ENCODE peak calls at places on chromosomes 7 and 10, in eight cellular contexts. B is OCI-M1; P is GM20000; Q is activated effector memory CD4-positive, alpha-beta T cell treated with anti-CD3 and anti-CD28 coated beads, Interleukin-2, amount 50 U/mL, for 16 hours; M is cardiac muscle cell; D is uterus; T is posterior vena cava; S is CD4-positive, alpha-beta T cell. U is an unnamed sample.

GRCh38 chr7:44138698-44139097 is 2.4 kb downstream of the MYL7 start:
- DNase-seq in D (no peak), Q (no peak), P (no peak), B (no peak), T (no peak), S (no peak), M (peak), U (no peak)

GRCh38 chr7:101782886-101783285 is 34.5 kb upstream of the CUX1 start:
- DNase-seq in D (no peak), S (no peak), M (no peak), P (no peak), T (no peak), Q (no peak), B (no peak), U (no peak)

GRCh38 chr7:140623995-140624902 is 16.4 kb downstream of the DENND2A start:
- DNase-seq in T (no peak), M (peak), B (no peak), P (no peak), S (no peak), Q (peak), D (peak), U (no peak)

GRCh38 chr10:101032637-101033201 is 1.7 kb downstream of the SFXN3 start:
- DNase-seq in B (peak), D (peak), Q (peak), T (peak), S (peak), P (no peak), M (no peak), U (peak)

GRCh38 chr10:63431962-63432797 is 33.6 kb downstream of the JMJD1C start:
- DNase-seq in T (no peak), B (no peak), S (no peak), D (no peak), M (no peak), P (no peak), Q (no peak), U (no peak)

GRCh38 chr10:103564799-103565365 is 71.4 kb downstream of the NEURL1 start:
- DNase-seq in P (peak), B (peak), S (no peak), M (peak), D (no peak), T (no peak), Q (peak), U (peak)

GRCh38 chr7:23268167-23268566 is 21.6 kb downstream of the GPNMB start:
- DNase-seq in B (no peak), M (no peak), D (no peak), S (no peak), Q (no peak), T (no peak), P (no peak), U (no peak)

GRCh38 chr10:132882481-132882951 is 59.9 kb downstream of the CFAP46 start:
- DNase-seq in B (no peak), D (no peak), P (no peak), T (peak), Q (peak), M (no peak), S (no peak), U (no peak)

GRCh38 chr7:128783143-128783799 is 7.7 kb upstream of the OPN1SW start:
- DNase-seq in P (no peak), B (peak), D (peak), Q (no peak), M (peak), S (no peak), T (peak), U (no peak)

GRCh38 chr7:149867762-149868637 is 5.8 kb upstream of the ATP6V0E2 start:
- DNase-seq in M (no peak), S (no peak), Q (no peak), T (no peak), B (no peak), P (no peak), D (no peak), U (no peak)

GRCh38 chr7:50537417-50537816 is 27.8 kb downstream of the DDC start:
- DNase-seq in P (no peak), S (no peak), T (no peak), Q (no peak), M (no peak), B (no peak), D (no peak), U (no peak)

GRCh38 chr7:17320102-17320497 is 21.6 kb downstream of the AHR start:
- DNase-seq in T (no peak), S (no peak), D (no peak), Q (no peak), B (no peak), P (no peak), M (no peak), U (no peak)

GRCh38 chr7:46207931-46208634 is 287.0 kb upstream of the IGFBP3 start:
- DNase-seq in S (no peak), T (no peak), Q (no peak), D (no peak), M (no peak), B (no peak), P (no peak), U (no peak)

GRCh38 chr10:99370993-99371392 is 41.8 kb downstream of the CNNM1 start:
- DNase-seq in B (peak), S (no peak), M (peak), D (no peak), P (peak), Q (no peak), T (no peak), U (no peak)

GRCh38 chr7:99041526-99041925 is 102.4 kb downstream of the SMURF1 start:
- DNase-seq in Q (no peak), S (no peak), P (no peak), B (no peak), D (no peak), T (no peak), M (no peak), U (no peak)

GRCh38 chr10:45154481-45154880 is 153.8 kb downstream of the ZNF22 start:
- DNase-seq in T (no peak), M (no peak), P (no peak), B (no peak), Q (no peak), S (no peak), D (no peak), U (no peak)

GRCh38 chr7:112572669-112573301 is 92.0 kb downstream of the LSMEM1 start:
- DNase-seq in S (no peak), D (no peak), M (no peak), B (peak), T (no peak), Q (no peak), P (no peak), U (no peak)

GRCh38 chr10:18216482-18216881 is 76.3 kb downstream of the CACNB2 start:
- DNase-seq in P (no peak), D (no peak), Q (no peak), S (no peak), T (no peak), M (peak), B (peak), U (no peak)

GRCh38 chr10:74290703-74291102 is 139.7 kb downstream of the ADK start:
- DNase-seq in M (peak), Q (no peak), D (no peak), S (no peak), P (no peak), T (no peak), B (no peak), U (no peak)

GRCh38 chr7:108193593-108194498 is 63.7 kb upstream of the LAMB4 start:
- DNase-seq in D (no peak), M (no peak), Q (no peak), T (no peak), S (no peak), B (no peak), P (no peak), U (no peak)

GRCh38 chr7:151725844-151726770 is 150.8 kb downstream of the PRKAG2 start:
- DNase-seq in B (no peak), T (no peak), D (no peak), P (no peak), S (no peak), M (peak), Q (no peak), U (no peak)

GRCh38 chr10:121115154-121115553 is 264.0 kb downstream of the WDR11 start:
- DNase-seq in Q (no peak), S (no peak), B (no peak), P (no peak), T (no peak), D (no peak), M (no peak), U (no peak)

GRCh38 chr10:14146501-14146900 is 184.2 kb downstream of the FRMD4A start:
- DNase-seq in Q (no peak), S (no peak), T (no peak), P (no peak), D (no peak), M (no peak), B (no peak), U (no peak)

GRCh38 chr7:65325793-65326432 is 47.7 kb upstream of the ZNF92 start:
- DNase-seq in B (peak), T (no peak), M (no peak), Q (no peak), S (no peak), D (no peak), P (no peak), U (no peak)

GRCh38 chr7:33750177-33750576 is 155.2 kb upstream of the BMPER start:
- DNase-seq in D (no peak), B (no peak), Q (no peak), T (no peak), S (no peak), M (no peak), P (no peak), U (no peak)

GRCh38 chr10:36173364-36173763 is 531.3 kb upstream of the FZD8 start:
- DNase-seq in D (no peak), Q (no peak), B (no peak), T (no peak), P (no peak), M (no peak), S (no peak), U (no peak)